ENCODE peak calls at places on chromosomes 16 and 17, in six cellular contexts. R is lower leg skin; Z is head of caudate nucleus; T is activated CD4-positive, alpha-beta T cell treated with anti-CD3 and anti-CD28 coated beads for 36 hours; S is stimulated activated CD8-positive, alpha-beta memory T cell treated with anti-CD3 and anti-CD28 coated beads, Interleukin-4, amount 100 ng/mL, for 24 hours; K is COR-L47. Q is an unnamed sample.
A peak's percentile ranks its signal among the peaks of the same experiment; 100 is the strongest.

GRCh38 chr16:15874745-15875314 is 13.6 kb downstream of the CEP20 start:
- DNase-seq in R (peak; percentile 40), Z (peak; percentile 64), T (peak; percentile 38), S (no peak), K (no peak), Q (no peak)

GRCh38 chr17:78933025-78933958 is 8.1 kb upstream of the TIMP2 start:
- DNase-seq in R (no peak), Z (no peak), T (peak; percentile 75), S (peak; percentile 23), K (no peak), Q (peak; percentile 67)

GRCh38 chr16:87847785-87848675 is 21.3 kb downstream of the SLC7A5 start:
- DNase-seq in R (no peak), Z (peak; percentile 89), T (no peak), S (no peak), K (no peak), Q (no peak)

GRCh38 chr16:70688266-70688742 is 2.5 kb upstream of the MTSS2 start:
- DNase-seq in R (no peak), Z (peak; percentile 94), T (no peak), S (no peak), K (no peak), Q (no peak)

GRCh38 chr17:29140051-29140582 is 40.1 kb downstream of the MYO18A start:
- DNase-seq in R (peak; percentile 76), Z (peak; percentile 66), T (peak; percentile 92), S (peak; percentile 78), K (no peak), Q (peak; percentile 59)

GRCh38 chr17:79393358-79394038 is 217.4 kb downstream of the RBFOX3 start:
- DNase-seq in R (peak; percentile 65), Z (peak; percentile 69), T (peak; percentile 85), S (peak; percentile 62), K (peak; percentile 77), Q (peak; percentile 47)

GRCh38 chr17:40910441-40910841 is 25.4 kb upstream of the KRT20 start:
- DNase-seq in R (no peak), Z (no peak), T (no peak), S (no peak), K (no peak), Q (no peak)

GRCh38 chr17:64442550-64442971 is 6.4 kb upstream of the MILR1 start:
- DNase-seq in R (no peak), Z (no peak), T (no peak), S (no peak), K (no peak), Q (peak; percentile 6)

GRCh38 chr16:69767459-69768229 is 5.5 kb downstream of the WWP2 start:
- DNase-seq in R (no peak), Z (no peak), T (peak; percentile 29), S (no peak), K (no peak), Q (no peak)

GRCh38 chr17:77213778-77214132 is 73.0 kb downstream of the SEC14L1 start:
- DNase-seq in R (no peak), Z (no peak), T (no peak), S (no peak), K (no peak), Q (no peak)

GRCh38 chr17:73455050-73455687 is 143.4 kb upstream of the CDC42EP4 start:
- DNase-seq in R (no peak), Z (peak; percentile 59), T (no peak), S (no peak), K (peak; percentile 74), Q (no peak)

GRCh38 chr16:1152123-1152638 is 725 bp upstream of the CACNA1H start:
- DNase-seq in R (no peak), Z (no peak), T (peak; percentile 66), S (peak; percentile 17), K (no peak), Q (no peak)

GRCh38 chr16:70737377-70738082 is 51.7 kb upstream of the MTSS2 start:
- DNase-seq in R (peak; percentile 71), Z (no peak), T (peak; percentile 91), S (peak; percentile 74), K (no peak), Q (no peak)

GRCh38 chr17:62905233-62905632 is 60.8 kb upstream of the TANC2 start:
- DNase-seq in R (no peak), Z (no peak), T (no peak), S (no peak), K (no peak), Q (no peak)

GRCh38 chr17:77666881-77667395 is 291.6 kb upstream of the TNRC6C start:
- DNase-seq in R (no peak), Z (no peak), T (peak; percentile 84), S (peak; percentile 38), K (no peak), Q (no peak)

GRCh38 chr17:77708936-77709335 is 249.6 kb upstream of the TNRC6C start:
- DNase-seq in R (no peak), Z (no peak), T (no peak), S (no peak), K (no peak), Q (no peak)

GRCh38 chr17:2071421-2072281 is 16.7 kb downstream of the HIC1 start:
- DNase-seq in R (no peak), Z (no peak), T (no peak), S (no peak), K (no peak), Q (no peak)